ENCODE peak calls at places on chromosomes 11 and 22, in seven cellular contexts. N is H9, I is trophoblast cell, A is H1, E is neuronal stem cell, H is IMR-90, U is mesenchymal stem cell. K is an unnamed sample.

GRCh38 chr11:82814379-82814778 is 80.7 kb upstream of the FAM181B start:
- DNase-seq in N (no peak), I (no peak), A (no peak), E (peak; percentile 58), H (no peak), U (no peak), K (no peak)

GRCh38 chr11:12284321-12285050 is 92.9 kb upstream of the PARVA start:
- DNase-seq in N (peak; percentile 14), I (no peak), A (no peak), E (no peak), H (peak; percentile 70), U (peak; percentile 81), K (no peak)

GRCh38 chr11:665707-666281 is 28.7 kb downstream of the DRD4 start:
- DNase-seq in N (no peak), I (no peak), A (no peak), E (no peak), H (peak; percentile 29), U (peak; percentile 44), K (no peak)

GRCh38 chr11:92376146-92376599 is 151.6 kb downstream of the FAT3 start:
- DNase-seq in N (no peak), I (no peak), A (no peak), E (no peak), H (peak; percentile 83), U (peak; percentile 50), K (peak; percentile 48)

GRCh38 chr11:74055938-74056337 is 47.1 kb upstream of the UCP3 start:
- DNase-seq in N (no peak), I (no peak), A (no peak), E (no peak), H (peak; percentile 88), U (peak; percentile 89), K (peak; percentile 19)

GRCh38 chr22:42284230-42284591 is 13.8 kb upstream of the TCF20 start:
- DNase-seq in N (no peak), I (no peak), A (no peak), E (no peak), H (no peak), U (no peak), K (no peak)

GRCh38 chr11:130215531-130216220 is 56.1 kb downstream of the ST14 start:
- DNase-seq in N (no peak), I (no peak), A (no peak), E (no peak), H (no peak), U (no peak), K (no peak)

GRCh38 chr11:123977731-123978347 is at the start of gene OR10S1:
- DNase-seq in N (no peak), I (no peak), A (no peak), E (no peak), H (no peak), U (no peak), K (peak; percentile 47)

GRCh38 chr22:45448431-45448830 is 34.9 kb downstream of the RIBC2 start:
- DNase-seq in N (no peak), I (peak; percentile 95), A (no peak), E (no peak), H (no peak), U (no peak), K (no peak)

GRCh38 chr11:67281552-67282150 is 7.5 kb upstream of the ANKRD13D start:
- DNase-seq in N (no peak), I (no peak), A (no peak), E (no peak), H (no peak), U (no peak), K (no peak)

GRCh38 chr11:130212431-130212961 is 52.9 kb downstream of the ST14 start:
- DNase-seq in N (peak; percentile 27), I (no peak), A (no peak), E (no peak), H (no peak), U (no peak), K (no peak)

GRCh38 chr11:1202776-1203504 is 19.9 kb upstream of the MUC5B start:
- DNase-seq in N (peak; percentile 89), I (peak; percentile 79), A (peak; percentile 79), E (peak; percentile 62), H (peak; percentile 12), U (peak; percentile 17), K (peak; percentile 76)

GRCh38 chr11:59573216-59573615 is 42.4 kb downstream of the OSBP start:
- DNase-seq in N (no peak), I (peak; percentile 64), A (no peak), E (no peak), H (peak; percentile 94), U (peak; percentile 92), K (no peak)

GRCh38 chr11:123587044-123587443 is 67.4 kb downstream of the SCN3B start:
- DNase-seq in N (no peak), I (no peak), A (no peak), E (no peak), H (no peak), U (no peak), K (no peak)

GRCh38 chr22:30435674-30436126 is 10.1 kb downstream of the MTFP1 start:
- DNase-seq in N (no peak), I (no peak), A (no peak), E (no peak), H (no peak), U (no peak), K (no peak)

GRCh38 chr22:33598821-33599220 is 321.5 kb downstream of the LARGE1 start:
- DNase-seq in N (no peak), I (no peak), A (no peak), E (no peak), H (no peak), U (no peak), K (no peak)

GRCh38 chr11:71936825-71937224 is 8.0 kb downstream of the RNF121 start:
- DNase-seq in N (no peak), I (peak; percentile 65), A (no peak), E (no peak), H (peak; percentile 53), U (peak; percentile 36), K (no peak)
- H3K4me2 ChIP-seq in N (no peak overlapping the region), I (no peak overlapping the region), A (no peak overlapping the region), E (no peak overlapping the region), H (no peak overlapping the region), U (no peak overlapping the region), K (no peak overlapping the region)

GRCh38 chr11:113160652-113161051 is 153.7 kb upstream of the TTC12 start:
- DNase-seq in N (no peak), I (no peak), A (no peak), E (no peak), H (no peak), U (no peak), K (no peak)

GRCh38 chr11:113163291-113164030 is 150.9 kb upstream of the TTC12 start:
- DNase-seq in N (no peak), I (no peak), A (no peak), E (no peak), H (no peak), U (peak; percentile 64), K (no peak)

GRCh38 chr11:113159967-113160621 is 154.3 kb upstream of the TTC12 start:
- DNase-seq in N (no peak), I (no peak), A (no peak), E (no peak), H (no peak), U (no peak), K (no peak)

GRCh38 chr11:113162590-113162961 is 151.8 kb upstream of the TTC12 start:
- DNase-seq in N (no peak), I (peak; percentile 6), A (no peak), E (no peak), H (no peak), U (no peak), K (no peak)

DNA sequence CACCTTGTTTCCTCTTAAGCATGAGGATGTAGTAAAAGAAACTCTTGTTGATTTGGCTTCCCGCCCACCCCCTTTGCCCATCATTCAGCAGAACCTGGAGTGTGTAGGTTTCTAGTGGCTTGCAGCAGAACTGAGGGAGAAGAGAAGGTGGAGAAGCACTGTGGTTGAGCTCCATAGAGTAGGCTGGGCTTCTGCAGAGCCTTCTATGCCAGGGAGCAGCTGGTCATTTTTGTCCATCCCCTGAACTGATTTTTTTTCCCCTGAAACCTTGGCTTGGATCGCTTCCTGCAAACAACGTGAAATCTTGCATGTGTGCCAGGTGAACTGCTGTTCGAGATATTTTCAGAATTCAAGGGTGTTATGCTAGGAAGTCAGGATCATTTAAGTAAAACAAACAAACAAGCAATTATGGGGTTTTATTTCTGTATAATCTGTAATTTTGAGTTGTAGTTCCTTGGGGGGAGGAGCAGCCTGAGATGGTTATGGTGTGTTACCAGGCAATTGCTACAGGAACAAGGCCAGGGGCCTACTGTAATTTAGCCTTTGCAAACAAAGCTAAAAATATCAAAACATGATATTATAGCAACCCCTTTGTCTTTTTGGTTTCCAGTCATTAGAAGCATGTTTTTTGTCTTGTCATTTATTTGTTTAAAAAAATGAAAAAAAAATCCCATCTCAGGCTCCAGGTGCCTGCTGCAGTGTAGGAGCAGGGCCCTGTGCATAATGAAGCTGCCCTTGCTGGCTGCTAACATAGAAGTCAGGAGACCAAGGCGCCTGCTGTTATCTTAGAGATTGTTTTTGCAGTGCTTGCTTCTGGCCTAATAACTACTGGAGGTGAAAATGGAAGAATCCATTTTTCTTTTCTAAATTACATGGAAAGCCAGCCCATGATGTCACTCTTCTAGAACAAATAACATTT is 152.5 kb upstream of the TTC12 start:
- DNase-seq in N (no peak), I (no peak), A (no peak), E (no peak), H (no peak), U (no peak), K (no peak)
- H2BK5ac ChIP-seq in N (no peak overlapping the region), I (no peak overlapping the region), A (no peak overlapping the region), E (no peak overlapping the region), H (no peak overlapping the region), U (no peak overlapping the region), K (no peak overlapping the region)

DNA sequence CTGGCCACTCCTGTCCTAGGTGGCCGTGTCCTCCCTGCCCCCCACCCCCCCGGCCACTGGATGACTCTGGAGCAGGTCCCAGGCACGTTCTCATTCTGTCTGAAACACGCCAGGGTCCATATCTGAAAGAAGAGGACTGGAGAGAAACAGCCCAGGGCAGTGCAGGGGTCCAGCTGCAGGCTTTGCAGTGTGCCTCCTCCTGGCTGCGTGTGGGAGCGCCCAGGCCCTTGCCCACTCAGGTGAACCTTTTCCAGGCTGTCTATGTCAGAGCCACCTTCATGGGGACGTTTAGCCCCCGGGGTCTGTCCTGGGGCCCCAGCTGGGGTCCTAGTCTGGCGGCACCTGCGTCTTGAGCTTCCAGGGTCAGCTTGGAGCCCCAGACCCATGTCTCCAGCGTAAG is 15.6 kb downstream of the GRAMD4 start:
- DNase-seq in N (peak; percentile 56), I (peak; percentile 71), A (no peak), E (no peak), H (no peak), U (no peak), K (peak; percentile 58)
- H3K4me2 ChIP-seq in N (no peak overlapping the region), I (no peak overlapping the region), A (no peak overlapping the region), E (no peak overlapping the region), H (no peak overlapping the region), U (no peak overlapping the region), K (no peak overlapping the region)

DNA sequence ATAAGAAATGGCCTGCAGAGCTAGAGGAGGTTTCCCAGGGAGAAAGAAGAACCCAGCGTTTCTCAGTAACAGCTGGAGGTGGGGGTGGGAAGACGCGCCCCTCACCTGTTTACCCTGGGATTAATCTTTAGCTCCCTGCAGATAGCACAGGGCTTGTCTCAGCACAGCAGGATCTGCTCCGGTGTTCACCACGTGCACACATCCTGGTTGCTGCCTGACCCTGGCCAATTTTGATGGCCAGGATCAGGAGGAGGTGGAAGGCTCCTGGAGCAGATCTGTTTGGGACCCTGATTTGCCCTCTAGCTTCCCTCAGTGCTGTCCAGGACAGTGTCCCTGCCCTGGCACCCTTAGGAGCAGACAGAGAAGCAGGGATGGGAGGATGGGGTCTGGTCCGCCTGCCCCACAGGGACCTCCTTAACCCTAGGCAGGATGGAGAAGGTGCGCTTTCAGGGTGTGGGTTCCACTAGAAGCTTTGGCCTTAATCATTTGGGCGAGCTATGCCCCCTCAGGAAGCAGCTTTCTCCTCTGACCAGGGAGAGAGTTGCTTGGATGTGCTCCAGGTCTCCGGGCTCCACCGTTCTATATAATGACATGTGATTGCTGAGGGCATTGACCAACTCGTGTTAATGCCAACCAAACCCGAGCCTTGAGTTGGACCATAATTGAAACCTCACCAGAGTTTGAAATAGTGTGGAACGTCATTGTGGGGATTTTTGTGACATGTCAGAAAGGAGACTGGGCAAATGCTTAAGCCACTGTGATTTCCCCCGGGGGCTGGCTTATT is 19.3 kb downstream of the UPB1 start:
- DNase-seq in N (no peak), I (no peak), A (no peak), E (no peak), H (no peak), U (no peak), K (no peak)
- H2BK5ac ChIP-seq in N (no peak overlapping the region), I (no peak overlapping the region), A (no peak overlapping the region), E (no peak overlapping the region), H (no peak overlapping the region), U (no peak overlapping the region), K (no peak overlapping the region)

K was measured in mesendoderm.